ENCODE peak calls at places on chromosomes 11 and 22, in eight cellular contexts. V is neural progenitor cell; J is RCC 7860; L is activated naive CD4-positive, alpha-beta T cell treated with Interleukin-2 at 50 U/mL for 16 hours; S is effector CD4-positive, alpha-beta T cell; T is NCI-H1092 treated with DMSO at 0.1 percent for 48 hours; Z is ecto neural progenitor cell; O is nephron progenitor cell. K is an unnamed sample.

GRCh38 chr11:102110761-102111010 is 439 bp downstream of the YAP1 start:
- DNase-seq in J (no peak), L (peak; percentile 2), T (no peak), V (no peak), Z (no peak), S (no peak), O (no peak), K (no peak)

GRCh38 chr22:45192701-45193187 is 29.0 kb downstream of the NUP50 start:
- DNase-seq in Z (no peak), O (no peak), T (no peak), J (no peak), V (peak; percentile 68), S (no peak), L (no peak), K (no peak)

GRCh38 chr22:41308054-41308453 is 6.7 kb downstream of the ZC3H7B start:
- DNase-seq in T (no peak), V (no peak), L (no peak), J (no peak), S (no peak), O (no peak), Z (no peak), K (no peak)

GRCh38 chr22:19455585-19456370 is 8.3 kb upstream of the C22orf39 start:
- DNase-seq in S (no peak), V (no peak), J (no peak), L (no peak), O (no peak), Z (no peak), T (no peak), K (no peak)

GRCh38 chr11:121318848-121319834 is 26.6 kb downstream of the SC5D start:
- DNase-seq in S (no peak), L (peak; percentile 4), V (peak; percentile 55), T (peak; percentile 81), Z (no peak), J (peak; percentile 15), O (peak; percentile 25), K (peak; percentile 25)

GRCh38 chr11:118226781-118227180 is 2.0 kb upstream of the JAML start:
- DNase-seq in Z (no peak), S (no peak), V (no peak), J (no peak), L (no peak), T (no peak), O (no peak), K (no peak)

GRCh38 chr22:31284756-31285155 is 7.5 kb downstream of the PIK3IP1 start:
- DNase-seq in S (no peak), O (no peak), T (no peak), V (peak; percentile 25), L (no peak), Z (no peak), J (no peak), K (no peak)

GRCh38 chr11:62337682-62338181 is 484 bp downstream of the ASRGL1 start:
- DNase-seq in V (peak; percentile 58), L (no peak), Z (peak; percentile 64), J (no peak), O (peak; percentile 41), T (peak; percentile 71), S (no peak), K (peak; percentile 20)

K was measured in ACHN.